ENCODE peak calls at places on chromosomes 11 and 22, in nine cellular contexts. F is fibroblast of pulmonary artery, T is Calu3, Y is PC-9, V is tibial artery, B is HFFc6, C is AG04449, P is pancreas, I is cardiac muscle cell. Z is an unnamed sample.

GRCh38 chr22:35417606-35418005 is 17.7 kb downstream of the MCM5 start:
- DNase-seq in F (no peak), T (no peak), Y (no peak), V (no peak), B (no peak), C (no peak), P (no peak), I (no peak), Z (no peak)

GRCh38 chr11:120773501-120774031 is 250.3 kb upstream of the TBCEL start:
- DNase-seq in F (peak; percentile 33), T (no peak), Y (no peak), V (no peak), B (no peak), C (no peak), P (no peak), I (no peak), Z (no peak)

GRCh38 chr22:25960375-25960774 is 208.9 kb upstream of the SEZ6L start:
- DNase-seq in F (no peak), T (no peak), Y (no peak), V (no peak), B (no peak), C (no peak), P (no peak), I (no peak), Z (no peak)

GRCh38 chr11:112605093-112605666 is 344.5 kb upstream of the PLET1 start:
- DNase-seq in F (no peak), T (no peak), Y (no peak), V (no peak), B (peak; percentile 3), C (no peak), P (no peak), I (no peak), Z (no peak)

GRCh38 chr22:32623943-32624342 is 149.3 kb downstream of the FBXO7 start:
- DNase-seq in F (peak; percentile 79), T (no peak), Y (no peak), V (peak; percentile 94), B (peak; percentile 80), C (peak; percentile 67), P (no peak), I (no peak), Z (no peak)

GRCh38 chr11:117705866-117706265 is 91.2 kb downstream of the DSCAML1 start:
- DNase-seq in F (no peak), T (no peak), Y (no peak), V (peak; percentile 11), B (no peak), C (no peak), P (no peak), I (no peak), Z (no peak)

GRCh38 chr22:39148727-39149535 is 3.5 kb downstream of the CBX7 start:
- DNase-seq in F (no peak), T (no peak), Y (no peak), V (peak; percentile 93), B (no peak), C (no peak), P (no peak), I (no peak), Z (peak; percentile 52)

GRCh38 chr11:69170704-69171103 is 15.0 kb downstream of the SMIM38 start:
- DNase-seq in F (no peak), T (no peak), Y (peak; percentile 81), V (peak; percentile 51), B (no peak), C (no peak), P (no peak), I (no peak), Z (no peak)

GRCh38 chr22:11307996-11308395 is 4220.0 kb upstream of the OR11H1 start:
- DNase-seq in F (no peak), T (no peak), Y (no peak), V (no peak), B (no peak), C (no peak), P (no peak), I (no peak), Z (no peak)

GRCh38 chr22:36258750-36259619 is 6.1 kb downstream of the APOL1 start:
- DNase-seq in F (peak; percentile 63), T (no peak), Y (no peak), V (no peak), B (no peak), C (no peak), P (no peak), I (peak; percentile 58), Z (peak; percentile 52)

GRCh38 chr22:49169074-49169744 is 658.5 kb downstream of the BRD1 start:
- DNase-seq in F (no peak), T (no peak), Y (no peak), V (no peak), B (no peak), C (no peak), P (peak; percentile 29), I (no peak), Z (no peak)

GRCh38 chr22:49166746-49167145 is 660.9 kb downstream of the BRD1 start:
- DNase-seq in F (no peak), T (no peak), Y (no peak), V (no peak), B (no peak), C (no peak), P (peak; percentile 23), I (no peak), Z (no peak)

GRCh38 chr22:49166211-49166610 is 661.5 kb downstream of the BRD1 start:
- DNase-seq in F (no peak), T (no peak), Y (no peak), V (no peak), B (no peak), C (no peak), P (no peak), I (no peak), Z (no peak)

GRCh38 chr22:49168219-49168813 is 659.4 kb downstream of the BRD1 start:
- DNase-seq in F (no peak), T (no peak), Y (no peak), V (no peak), B (no peak), C (no peak), P (no peak), I (no peak), Z (no peak)

DNA sequence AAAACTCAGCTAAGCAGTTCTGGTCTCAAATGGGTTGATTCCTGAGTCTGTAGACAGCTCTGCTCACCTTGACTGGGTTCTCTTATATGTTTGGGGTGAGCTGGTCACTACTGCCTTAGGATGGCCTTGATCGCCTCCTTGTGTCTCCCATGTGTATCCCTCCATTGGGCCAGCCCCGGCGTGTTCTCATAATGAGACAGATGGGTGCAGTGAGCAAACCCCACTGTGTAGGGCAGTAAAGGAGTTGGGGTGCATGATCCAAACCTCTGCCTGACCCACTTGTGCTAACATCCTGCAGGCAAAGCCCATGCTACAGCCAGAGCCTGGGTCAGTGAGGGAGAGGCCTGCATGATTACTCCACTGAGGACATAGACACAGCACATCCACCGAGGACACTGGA is 657.6 kb downstream of the BRD1 start:
- DNase-seq in F (no peak), T (no peak), Y (no peak), V (no peak), B (no peak), C (no peak), P (peak; percentile 28), I (no peak), Z (no peak)
- TF ChIP-seq CTCF in F (no peak), T (no peak), Y (no peak), V (no peak), B (no peak), C (no peak), P (no peak), I (no peak), Z (no peak)

GRCh38 chr22:41245917-41246499 is 5.3 kb upstream of the CHADL start:
- DNase-seq in F (no peak), T (no peak), Y (no peak), V (no peak), B (no peak), C (no peak), P (no peak), I (no peak), Z (no peak)
- TF ChIP-seq CTCF in F (no peak), T (no peak), Y (peak; percentile 12), V (no peak), B (peak; percentile 48), C (no peak), P (no peak), I (no peak), Z (no peak)

GRCh38 chr22:46036558-46037408 is 59.8 kb upstream of the WNT7B start:
- DNase-seq in F (no peak), T (peak; percentile 52), Y (peak; percentile 64), V (peak; percentile 73), B (no peak), C (no peak), P (peak; percentile 73), I (peak; percentile 39), Z (no peak)
- TF ChIP-seq CTCF in F (peak; percentile 17), T (peak; percentile 56), Y (peak; percentile 70), V (no peak), B (peak; percentile 46), C (peak; percentile 9), P (no peak), I (no peak), Z (no peak)

DNA sequence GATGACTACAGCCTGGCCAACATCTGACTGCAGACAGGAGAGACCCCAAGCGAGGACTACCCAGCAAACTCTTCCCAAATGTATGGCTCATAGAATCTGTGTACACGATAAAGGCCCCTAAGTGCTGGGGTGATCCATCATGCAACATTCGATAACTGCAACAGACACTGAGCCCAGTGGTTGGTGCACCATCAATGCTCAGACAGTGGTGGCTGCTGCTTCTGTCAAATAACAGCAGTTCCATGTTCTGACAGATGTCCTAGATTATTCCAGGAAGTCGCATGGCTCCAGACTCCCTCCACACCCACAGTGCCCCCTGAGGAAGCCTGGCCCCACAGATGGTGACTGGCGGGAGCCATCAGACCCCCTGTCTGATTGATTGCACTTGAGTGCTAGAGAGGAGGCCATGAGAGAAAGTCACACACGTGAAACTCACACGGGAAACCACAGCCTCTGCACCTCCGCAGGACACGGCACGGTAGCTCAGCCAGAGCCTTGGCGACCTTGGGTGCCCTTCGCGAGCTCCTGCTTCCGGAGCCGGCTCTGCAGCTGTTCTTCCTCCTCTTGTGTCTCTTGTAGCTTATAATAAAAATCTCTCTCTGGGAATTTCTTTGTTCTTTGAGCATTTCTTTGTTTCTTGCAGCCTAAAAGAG is 1156.0 kb downstream of the TBC1D22A start:
- DNase-seq in F (no peak), T (no peak), Y (no peak), V (no peak), B (no peak), C (no peak), P (no peak), I (no peak), Z (no peak)
- TF ChIP-seq CTCF in F (no peak), T (no peak), Y (no peak), V (no peak), B (no peak), C (no peak), P (no peak), I (no peak), Z (no peak)